ENCODE peak calls at places on chromosomes 4 and X, in ten cellular contexts. F is mammary epithelial cell, X is lower leg skin, M is cardiac septum, Z is A172, P is NCI-H1694, V is GM10248, U is GDM1, R is AG20443, J is GM03348. K is an unnamed sample.

GRCh38 chr4:84338367-84338766 is 160.7 kb downstream of the NKX6-1 start:
- DNase-seq in P (no peak), V (no peak), X (no peak), U (no peak), M (no peak), Z (no peak), R (no peak), J (no peak), F (no peak), K (no peak)

GRCh38 chrX:2371026-2371778 is 129.6 kb downstream of the DHRSX start:
- DNase-seq in M (no peak), P (no peak), X (peak), F (no peak), Z (no peak), J (peak), U (no peak), V (no peak), R (no peak), K (no peak)

GRCh38 chr4:152014280-152014679 is 253.5 kb upstream of the GATB start:
- DNase-seq in X (no peak), U (no peak), F (no peak), M (no peak), R (no peak), P (no peak), V (peak), Z (no peak), J (no peak), K (no peak)

GRCh38 chr4:29571322-29571721 is 1148.8 kb upstream of the PCDH7 start:
- DNase-seq in J (no peak), M (no peak), X (no peak), U (no peak), V (no peak), P (no peak), R (no peak), Z (no peak), F (no peak), K (no peak)

GRCh38 chrX:112734250-112734649 is 54.5 kb upstream of the LHFPL1 start:
- DNase-seq in U (peak), X (no peak), P (no peak), Z (no peak), M (no peak), R (peak), F (no peak), J (peak), V (no peak), K (no peak)

GRCh38 chr4:183011213-183011907 is 87.7 kb upstream of the WWC2 start:
- DNase-seq in F (no peak), R (no peak), V (no peak), P (no peak), Z (peak), U (no peak), X (no peak), J (no peak), M (no peak), K (no peak)

GRCh38 chr4:110270492-110271197 is 72.2 kb upstream of the ELOVL6 start:
- DNase-seq in Z (peak), M (no peak), F (peak), R (peak), V (no peak), P (no peak), X (no peak), U (no peak), J (peak), K (no peak)

GRCh38 chr4:8200302-8200975 is 1.3 kb downstream of the SH3TC1 start:
- DNase-seq in Z (no peak), M (no peak), R (no peak), F (peak), X (peak), J (no peak), V (peak), P (no peak), U (no peak), K (no peak)

GRCh38 chr4:141127884-141128283 is 5.4 kb downstream of the RNF150 start:
- DNase-seq in X (no peak), U (no peak), Z (no peak), M (no peak), J (no peak), F (no peak), R (peak), P (no peak), V (no peak), K (no peak)

GRCh38 chr4:26204249-26204825 is 116.5 kb upstream of the RBPJ start:
- DNase-seq in V (peak), P (no peak), R (no peak), Z (no peak), J (no peak), F (no peak), U (no peak), M (no peak), X (no peak), K (no peak)

GRCh38 chr4:20509315-20509714 is 190.9 kb upstream of the PACRGL start:
- DNase-seq in R (no peak), P (no peak), U (no peak), V (no peak), X (no peak), M (no peak), Z (no peak), F (no peak), J (no peak), K (no peak)

GRCh38 chrX:39527045-39527444 is 570.7 kb downstream of the BCOR start:
- DNase-seq in P (no peak), M (no peak), R (peak), X (no peak), U (no peak), F (no peak), V (no peak), J (peak), Z (no peak), K (no peak)

GRCh38 chrX:12080265-12080664 is 58.0 kb upstream of the FRMPD4 start:
- DNase-seq in R (peak), V (peak), P (peak), U (no peak), M (no peak), J (peak), X (no peak), F (peak), Z (peak), K (peak)

GRCh38 chrX:2500091-2500680 is 590 bp downstream of the DHRSX start:
- DNase-seq in F (peak), P (no peak), M (peak), R (peak), Z (peak), V (peak), U (no peak), J (peak), X (peak), K (no peak)

GRCh38 chrX:78708171-78708570 is 39.3 kb upstream of the LPAR4 start:
- DNase-seq in V (peak), F (peak), P (no peak), J (peak), U (peak), Z (peak), R (peak), X (no peak), M (no peak), K (no peak)

GRCh38 chrX:47501226-47502071 is 18.4 kb upstream of the ZNF41 start:
- DNase-seq in M (no peak), X (no peak), F (peak), R (peak), Z (peak), V (no peak), J (peak), P (no peak), U (no peak), K (no peak)

GRCh38 chrX:78024349-78025108 is 55.1 kb upstream of the PGAM4 start:
- DNase-seq in F (peak), R (peak), U (no peak), Z (peak), J (peak), P (no peak), X (no peak), V (peak), M (no peak), K (peak)

GRCh38 chrX:12988797-12989196 is 13.9 kb downstream of the TMSB4X start:
- DNase-seq in Z (peak), M (no peak), R (peak), P (no peak), X (no peak), J (peak), V (no peak), F (peak), U (no peak), K (no peak)

GRCh38 chr4:95532305-95532704 is 16.5 kb downstream of the UNC5C start:
- DNase-seq in P (no peak), U (no peak), X (no peak), Z (no peak), J (no peak), F (no peak), M (no peak), V (no peak), R (no peak), K (no peak)

GRCh38 chrX:5236096-5236495 is 992.6 kb downstream of the NLGN4X start:
- DNase-seq in U (peak), Z (peak), M (no peak), F (peak), X (no peak), V (no peak), P (no peak), R (no peak), J (no peak), K (no peak)

GRCh38 chr4:140448162-140448561 is 20.7 kb upstream of the CLGN start:
- DNase-seq in R (no peak), F (no peak), X (no peak), M (no peak), V (no peak), Z (no peak), P (no peak), J (no peak), U (no peak), K (no peak)

GRCh38 chr4:56276547-56276946 is 110.7 kb downstream of the AASDH start:
- DNase-seq in M (no peak), Z (no peak), R (no peak), U (no peak), J (no peak), F (peak), V (no peak), X (no peak), P (no peak), K (no peak)

GRCh38 chr4:115664285-115664684 is 550.9 kb upstream of the NDST4 start:
- DNase-seq in F (no peak), Z (no peak), R (no peak), V (no peak), X (no peak), M (no peak), J (no peak), U (no peak), P (no peak), K (no peak)

GRCh38 chrX:68995780-68996551 is 167.1 kb downstream of the EFNB1 start:
- DNase-seq in Z (no peak), R (peak), F (peak), P (no peak), V (no peak), M (peak), J (no peak), U (no peak), X (peak), K (no peak)

GRCh38 chr4:1569461-1570151 is 114.5 kb downstream of the FAM53A start:
- DNase-seq in V (no peak), P (no peak), M (no peak), J (no peak), F (no peak), U (no peak), R (no peak), X (peak), Z (no peak), K (no peak)

GRCh38 chr4:121900132-121900983 is 30.1 kb upstream of the BBS7 start:
- DNase-seq in M (no peak), J (peak), X (no peak), F (peak), Z (peak), U (peak), V (peak), R (peak), P (peak), K (no peak)

GRCh38 chrX:12977761-12978204 is 2.9 kb downstream of the TMSB4X start:
- DNase-seq in J (no peak), F (no peak), U (no peak), Z (no peak), M (no peak), V (no peak), R (no peak), P (no peak), X (no peak), K (no peak)

GRCh38 chrX:119690921-119691716 is 1.8 kb downstream of the SEPTIN6 start:
- DNase-seq in U (no peak), R (peak), J (peak), F (peak), P (no peak), Z (no peak), V (no peak), M (no peak), X (no peak), K (no peak)

GRCh38 chr4:182212211-182212761 is 30.9 kb upstream of the TENM3 start:
- DNase-seq in P (no peak), Z (no peak), U (no peak), F (peak), R (peak), M (no peak), X (no peak), J (peak), V (no peak), K (no peak)

GRCh38 chrX:54184474-54184873 is 1.4 kb upstream of the FAM120C start:
- DNase-seq in X (no peak), P (no peak), U (no peak), Z (no peak), V (no peak), M (no peak), J (no peak), F (no peak), R (no peak), K (no peak)

GRCh38 chrX:41472231-41472815 is 25.2 kb downstream of the NYX start:
- DNase-seq in M (no peak), X (no peak), U (no peak), R (no peak), P (no peak), F (no peak), J (no peak), V (no peak), Z (peak), K (no peak)

GRCh38 chrX:153061732-153062131 is 5.5 kb downstream of the PNMA3 start:
- DNase-seq in X (no peak), J (peak), V (no peak), F (peak), Z (peak), M (no peak), U (no peak), R (peak), P (no peak), K (no peak)